ENCODE peak calls at places on chromosome 11, in nine cellular contexts. C, E, B, M, I, L, R, S and F are unnamed samples.
A peak's percentile ranks its signal among the peaks of the same experiment; 100 is the strongest.

GRCh38 chr11:61959026-61959608 is 8.3 kb downstream of the FTH1 start:
- DNase-seq in M (no peak), L (peak; percentile 4), I (no peak), S (no peak), E (no peak), R (no peak), C (no peak), B (peak; percentile 25), F (no peak)

GRCh38 chr11:123491241-123491640 is 61.2 kb downstream of the GRAMD1B start:
- DNase-seq in L (no peak), B (no peak), E (no peak), C (no peak), S (no peak), M (no peak), R (no peak), I (no peak), F (no peak)

GRCh38 chr11:27310710-27311109 is 52.3 kb downstream of the CCDC34 start:
- DNase-seq in L (no peak), I (no peak), M (no peak), R (no peak), E (no peak), S (no peak), B (no peak), C (no peak), F (no peak)

GRCh38 chr11:44036811-44037657 is 10.7 kb upstream of the ACCSL start:
- DNase-seq in S (peak; percentile 4), I (peak; percentile 80), M (peak; percentile 65), C (peak; percentile 54), R (peak; percentile 80), L (peak; percentile 81), B (peak; percentile 69), E (peak; percentile 61), F (peak; percentile 75)

GRCh38 chr11:57698843-57699365 is 13.1 kb downstream of the MED19 start:
- DNase-seq in C (no peak), B (no peak), L (no peak), I (no peak), S (no peak), E (no peak), M (no peak), R (no peak), F (no peak)

GRCh38 chr11:26229270-26229669 is 102.7 kb upstream of the ANO3 start:
- DNase-seq in B (no peak), R (no peak), I (no peak), L (no peak), S (no peak), E (no peak), C (no peak), M (peak; percentile 99), F (no peak)

GRCh38 chr11:36361472-36361871 is 65.4 kb downstream of the PRR5L start:
- DNase-seq in B (no peak), R (no peak), C (no peak), L (no peak), E (no peak), S (no peak), M (no peak), I (no peak), F (no peak)

GRCh38 chr11:120137611-120138521 is at the start of gene TRIM29:
- DNase-seq in B (no peak), M (no peak), C (no peak), R (peak; percentile 59), E (no peak), S (no peak), I (peak; percentile 35), L (no peak), F (no peak)

GRCh38 chr11:44030276-44030932 is 17.4 kb upstream of the ACCSL start:
- DNase-seq in I (no peak), S (no peak), M (no peak), B (no peak), E (no peak), R (peak; percentile 45), L (peak; percentile 44), C (no peak), F (no peak)

GRCh38 chr11:111634981-111635705 is 32.9 kb downstream of the SIK2 start:
- DNase-seq in S (no peak), C (no peak), I (no peak), L (no peak), E (no peak), R (no peak), M (peak; percentile 22), B (peak; percentile 23), F (no peak)

GRCh38 chr11:58504232-58504631 is 3.7 kb downstream of the OR5B21 start:
- DNase-seq in S (no peak), M (no peak), I (no peak), E (no peak), R (no peak), C (no peak), B (no peak), L (no peak), F (no peak)

GRCh38 chr11:75900848-75901247 is 85.8 kb downstream of the UVRAG start:
- DNase-seq in I (no peak), C (no peak), M (no peak), E (no peak), L (no peak), S (no peak), B (no peak), R (no peak), F (no peak)

GRCh38 chr11:75492181-75492820 is 33.4 kb downstream of the GDPD5 start:
- DNase-seq in M (peak; percentile 47), L (peak; percentile 32), B (peak; percentile 42), C (no peak), R (no peak), S (no peak), I (no peak), E (no peak), F (peak; percentile 74)

GRCh38 chr11:80980221-80980620 is 1539.4 kb upstream of the TENM4 start:
- DNase-seq in B (no peak), L (no peak), E (no peak), I (no peak), M (peak; percentile 57), C (no peak), R (no peak), S (no peak), F (peak; percentile 11)

GRCh38 chr11:17496406-17496805 is 19.8 kb upstream of the ABCC8 start:
- DNase-seq in R (no peak), L (no peak), C (no peak), E (no peak), B (no peak), M (peak; percentile 19), I (no peak), S (no peak), F (no peak)

GRCh38 chr11:10309163-10310093 is 4.6 kb downstream of the ADM start:
- DNase-seq in E (peak; percentile 83), C (peak; percentile 80), B (peak; percentile 43), R (no peak), I (no peak), S (no peak), M (peak; percentile 67), L (no peak), F (no peak)

GRCh38 chr11:36362902-36363301 is 66.8 kb downstream of the PRR5L start:
- DNase-seq in M (no peak), I (no peak), B (no peak), C (no peak), S (no peak), R (no peak), L (no peak), E (no peak), F (no peak)

GRCh38 chr11:92295175-92296137 is 70.8 kb downstream of the FAT3 start:
- DNase-seq in E (no peak), R (no peak), B (no peak), M (no peak), S (no peak), C (peak; percentile 24), I (no peak), L (no peak), F (no peak)

GRCh38 chr11:120211522-120212258 is 858 bp downstream of the OAF start:
- DNase-seq in I (no peak), C (no peak), M (peak; percentile 34), S (no peak), E (no peak), R (no peak), B (peak; percentile 31), L (no peak), F (no peak)

GRCh38 chr11:60872952-60873524 is 5.7 kb downstream of the ZP1 start:
- DNase-seq in C (no peak), S (no peak), I (peak; percentile 8), E (no peak), L (peak; percentile 54), M (no peak), B (peak; percentile 34), R (peak; percentile 60), F (peak; percentile 68)

GRCh38 chr11:5831196-5831829 is 10.4 kb downstream of the OR52E6 start:
- DNase-seq in I (no peak), S (no peak), C (no peak), M (no peak), L (peak; percentile 40), B (no peak), R (no peak), E (no peak), F (no peak)

GRCh38 chr11:109123811-109124787 is 297.9 kb upstream of the C11orf87 start:
- DNase-seq in M (no peak), L (peak; percentile 56), C (no peak), B (no peak), E (no peak), S (no peak), I (no peak), R (no peak), F (no peak)

GRCh38 chr11:2173150-2173693 is 1.6 kb upstream of the TH start:
- DNase-seq in I (no peak), S (no peak), M (no peak), L (peak; percentile 67), R (peak; percentile 79), C (no peak), B (no peak), E (no peak), F (no peak)
- TF ChIP-seq CTCF in I (no peak), S (no peak), M (peak; percentile 48), L (no peak), R (no peak), C (peak; percentile 37), B (peak; percentile 13), E (peak; percentile 84), F (peak; percentile 67)

GRCh38 chr11:125062931-125063428 is at the start of gene SLC37A2:
- DNase-seq in C (peak; percentile 44), R (no peak), M (peak; percentile 64), S (peak; percentile 62), E (no peak), L (peak; percentile 73), B (no peak), I (peak; percentile 91), F (peak; percentile 87)
- TF ChIP-seq MAX in C (no peak), R (no peak), M (no peak), S (peak; percentile 69), E (peak; percentile 82), L (no peak), B (no peak), I (peak; percentile 39), F (peak; percentile 46)

DNA sequence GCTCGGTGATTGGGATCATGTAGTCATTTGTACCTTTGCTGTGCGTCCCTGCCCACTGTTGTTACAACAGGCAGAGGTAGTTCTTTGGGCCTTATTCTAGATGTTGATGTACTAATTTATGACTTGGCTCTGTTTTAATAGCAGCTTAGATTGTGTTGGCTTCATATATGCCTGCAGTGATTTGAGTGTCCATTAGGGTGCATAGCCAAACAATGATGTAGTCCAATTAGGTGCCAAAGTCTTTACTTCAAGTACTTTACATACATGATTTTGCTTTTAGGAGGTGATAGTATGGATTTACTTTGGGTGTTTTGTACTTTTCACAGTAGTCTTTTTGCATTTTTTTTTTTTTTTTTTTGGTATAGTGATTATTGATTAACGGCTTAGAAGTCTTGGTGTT is 46.4 kb downstream of the PPP6R3 start:
- DNase-seq in M (no peak), R (no peak), E (no peak), L (no peak), B (no peak), I (no peak), S (no peak), C (no peak), F (no peak)
- TF ChIP-seq CTCF in M (no peak), R (no peak), E (peak; percentile 24), L (no peak), B (no peak), I (peak; percentile 9), S (peak; percentile 9), C (no peak), F (no peak)

GRCh38 chr11:72225411-72225951 is 914 bp downstream of the INPPL1 start:
- DNase-seq in R (no peak), E (no peak), C (no peak), I (peak; percentile 42), M (no peak), S (no peak), B (no peak), L (no peak), F (peak; percentile 54)
- TF ChIP-seq MAX in R (no peak), E (no peak), C (no peak), I (no peak), M (no peak), S (no peak), B (no peak), L (no peak), F (no peak)